ENCODE peak calls at places on chromosomes 11 and 22, in eight cellular contexts. K is fibroblast of lung, P is K562, Y is non-pigmented ciliary epithelial cell, R is thoracic aorta, C is Daoy, Z is NCI-H1092, U is choroid plexus epithelial cell. Q is an unnamed sample.
A peak's percentile ranks its signal among the peaks of the same experiment; 100 is the strongest.

GRCh38 chr11:67006029-67006884 is 16.7 kb upstream of the SYT12 start:
- DNase-seq in K (peak; percentile 18), Z (no peak), C (peak; percentile 48), Y (no peak), R (no peak), U (peak; percentile 46), P (peak; percentile 92), Q (no peak)

GRCh38 chr11:120324932-120325810 is at the start of gene TLCD5:
- DNase-seq in U (peak; percentile 76), Z (peak; percentile 85), P (peak; percentile 60), R (no peak), C (peak; percentile 81), K (peak; percentile 77), Y (no peak), Q (peak; percentile 45)

GRCh38 chr11:70842256-70842655 is 410.1 kb downstream of the SHANK2 start:
- DNase-seq in R (no peak), C (no peak), P (no peak), Z (no peak), Y (no peak), U (no peak), K (no peak), Q (no peak)

GRCh38 chr11:129643031-129643721 is 172.5 kb upstream of the TMEM45B start:
- DNase-seq in U (peak; percentile 65), Y (no peak), K (peak; percentile 68), Z (no peak), P (no peak), R (no peak), C (peak; percentile 59), Q (no peak)

GRCh38 chr11:69599502-69599901 is 41.5 kb upstream of the CCND1 start:
- DNase-seq in Y (no peak), Z (no peak), P (no peak), K (no peak), R (no peak), C (no peak), U (peak; percentile 32), Q (no peak)

GRCh38 chr11:78290293-78291176 is 101.8 kb downstream of the USP35 start:
- DNase-seq in P (peak; percentile 60), Y (peak; percentile 13), U (peak; percentile 98), Z (no peak), R (no peak), C (peak; percentile 5), K (no peak), Q (no peak)

GRCh38 chr11:118807800-118808778 is 17.1 kb upstream of the DDX6 start:
- DNase-seq in U (no peak), Z (no peak), K (no peak), Y (no peak), R (no peak), C (no peak), P (no peak), Q (no peak)

GRCh38 chr11:30855383-30856006 is 269.3 kb upstream of the MPPED2 start:
- DNase-seq in Y (no peak), P (no peak), R (no peak), K (peak; percentile 1), U (peak; percentile 50), C (no peak), Z (no peak), Q (no peak)

GRCh38 chr11:60498853-60499252 is 6.3 kb downstream of the MS4A12 start:
- DNase-seq in Z (no peak), R (no peak), Y (no peak), P (no peak), C (no peak), U (no peak), K (no peak), Q (no peak)

GRCh38 chr22:40818192-40818746 is 877 bp downstream of the SLC25A17 start:
- DNase-seq in Z (no peak), Y (no peak), P (no peak), U (no peak), R (no peak), K (no peak), C (no peak), Q (no peak)

GRCh38 chr11:3196161-3197043 is 22.2 kb downstream of the MRGPRG start:
- DNase-seq in Z (no peak), U (no peak), P (no peak), Y (no peak), R (no peak), K (no peak), C (no peak), Q (no peak)

GRCh38 chr22:19960491-19961200 is 19.0 kb upstream of the TXNRD2 start:
- DNase-seq in P (no peak), Z (no peak), C (no peak), K (no peak), Y (no peak), U (no peak), R (no peak), Q (no peak)

GRCh38 chr11:126072141-126072741 is 9.6 kb upstream of the CDON start:
- DNase-seq in Y (no peak), C (no peak), Z (no peak), R (no peak), K (peak; percentile 54), P (no peak), U (no peak), Q (no peak)

GRCh38 chr11:126607374-126607773 is 251.9 kb downstream of the ST3GAL4 start:
- DNase-seq in R (no peak), U (peak; percentile 61), Z (peak; percentile 45), C (peak; percentile 76), P (peak; percentile 71), Y (no peak), K (peak; percentile 37), Q (no peak)

GRCh38 chr11:107563702-107564101 is 1.8 kb downstream of the ALKBH8 start:
- DNase-seq in Z (peak; percentile 10), U (peak; percentile 75), P (peak; percentile 45), Y (no peak), R (no peak), C (peak; percentile 60), K (peak; percentile 62), Q (peak; percentile 16)

GRCh38 chr11:69320326-69320725 is 26.4 kb downstream of the MYEOV start:
- DNase-seq in R (no peak), U (no peak), Y (no peak), P (no peak), Z (no peak), C (peak; percentile 75), K (no peak), Q (no peak)

GRCh38 chr11:126476256-126476970 is 120.9 kb downstream of the ST3GAL4 start:
- DNase-seq in U (no peak), Y (no peak), C (no peak), Z (peak; percentile 56), P (no peak), R (no peak), K (no peak), Q (no peak)

GRCh38 chr22:37244114-37244921 is at the start of gene RAC2:
- DNase-seq in K (peak; percentile 63), P (peak; percentile 77), C (peak; percentile 92), R (no peak), Z (no peak), Y (no peak), U (peak; percentile 91), Q (no peak)

GRCh38 chr22:46598737-46599424 is 21.3 kb upstream of the GRAMD4 start:
- DNase-seq in R (no peak), P (no peak), Y (no peak), Z (no peak), C (no peak), U (peak; percentile 63), K (no peak), Q (no peak)